ENCODE peak calls at places on chromosomes 13 and 19, in four cellular contexts. One of them, this sample, is unnamed.

GRCh38 chr13:26985285-26985878 is 186.2 kb downstream of the USP12 start:
- DNase-seq in left ventricle myocardium inferior: no peak
- DNase-seq in fibroblast of pulmonary artery: peak; percentile 90
- DNase-seq in mucosa of gallbladder: peak; percentile 80
- DNase-seq in this sample: peak; percentile 56

GRCh38 chr19:3359850-3360493 is 6.4 kb upstream of the NFIC start:
- DNase-seq in left ventricle myocardium inferior: no peak
- DNase-seq in fibroblast of pulmonary artery: no peak
- DNase-seq in mucosa of gallbladder: no peak
- DNase-seq in this sample: no peak

GRCh38 chr19:10861118-10861651 is 10.2 kb upstream of the CARM1 start:
- DNase-seq in left ventricle myocardium inferior: no peak
- DNase-seq in fibroblast of pulmonary artery: peak; percentile 43
- DNase-seq in mucosa of gallbladder: no peak
- DNase-seq in this sample: peak; percentile 17

GRCh38 chr13:26557393-26558073 is at the start of gene WASF3:
- DNase-seq in left ventricle myocardium inferior: peak; percentile 94
- DNase-seq in fibroblast of pulmonary artery: peak; percentile 93
- DNase-seq in mucosa of gallbladder: peak; percentile 94
- DNase-seq in this sample: no peak

GRCh38 chr19:29539668-29540067 is 13.9 kb downstream of the VSTM2B start:
- DNase-seq in left ventricle myocardium inferior: no peak
- DNase-seq in fibroblast of pulmonary artery: no peak
- DNase-seq in mucosa of gallbladder: no peak
- DNase-seq in this sample: no peak

GRCh38 chr19:7337380-7338194 is 11.2 kb upstream of the ARHGEF18 start:
- DNase-seq in left ventricle myocardium inferior: no peak
- DNase-seq in fibroblast of pulmonary artery: no peak
- DNase-seq in mucosa of gallbladder: no peak
- DNase-seq in this sample: no peak

GRCh38 chr19:12784394-12784870 is 6.9 kb upstream of the JUNB start:
- DNase-seq in left ventricle myocardium inferior: no peak
- DNase-seq in fibroblast of pulmonary artery: no peak
- DNase-seq in mucosa of gallbladder: no peak
- DNase-seq in this sample: no peak

GRCh38 chr13:32586022-32586900 is at the start of gene PDS5B:
- DNase-seq in left ventricle myocardium inferior: peak; percentile 94
- DNase-seq in fibroblast of pulmonary artery: peak; percentile 94
- DNase-seq in mucosa of gallbladder: peak; percentile 95
- DNase-seq in this sample: peak; percentile 97

GRCh38 chr19:34712606-34713261 is 21.3 kb upstream of the ZNF181 start:
- DNase-seq in left ventricle myocardium inferior: no peak
- DNase-seq in fibroblast of pulmonary artery: peak; percentile 90
- DNase-seq in mucosa of gallbladder: peak; percentile 76
- DNase-seq in this sample: peak; percentile 32